ENCODE peak calls at places on chromosomes 1 and 21, in ten cellular contexts. M, S, V, G, H, D, N, Y, J and L are unnamed samples.

GRCh38 chr1:160538985-160539651 is 16.1 kb upstream of the SLAMF6 start:
- DNase-seq in H (no peak), V (no peak), Y (no peak), G (no peak), N (no peak), J (no peak), M (no peak), D (no peak), S (no peak), L (no peak)

GRCh38 chr1:205348559-205349477 is 7.9 kb downstream of the KLHDC8A start:
- DNase-seq in H (no peak), M (peak; percentile 61), G (no peak), V (no peak), S (no peak), D (no peak), Y (no peak), N (no peak), J (no peak), L (no peak)

GRCh38 chr1:178093150-178093957 is 550 bp upstream of the RASAL2 start:
- DNase-seq in M (peak; percentile 91), S (peak; percentile 83), G (peak; percentile 96), Y (peak; percentile 96), J (peak; percentile 88), H (peak; percentile 94), D (peak; percentile 96), N (peak; percentile 91), V (peak; percentile 95), L (peak; percentile 97)

GRCh38 chr1:111182052-111182451 is 18.4 kb downstream of the DENND2D start:
- DNase-seq in J (no peak), S (no peak), N (no peak), G (no peak), Y (no peak), M (no peak), D (no peak), H (no peak), V (no peak), L (no peak)

GRCh38 chr1:211017066-211017691 is 116.8 kb downstream of the KCNH1 start:
- DNase-seq in M (no peak), V (no peak), G (peak; percentile 6), N (no peak), H (no peak), D (peak; percentile 22), Y (no peak), J (no peak), S (no peak), L (peak; percentile 34)

GRCh38 chr21:36859744-36860501 is 106.5 kb downstream of the HLCS start:
- DNase-seq in H (peak; percentile 86), V (no peak), N (peak; percentile 31), Y (peak; percentile 90), D (peak; percentile 86), G (peak; percentile 29), M (peak; percentile 49), S (no peak), J (no peak), L (peak; percentile 45)

GRCh38 chr1:117030271-117030877 is 28.8 kb downstream of the CD101 start:
- DNase-seq in J (no peak), S (no peak), M (no peak), V (no peak), G (no peak), N (no peak), Y (no peak), H (no peak), D (no peak), L (no peak)

GRCh38 chr1:101820080-101820479 is 176.6 kb downstream of the OLFM3 start:
- DNase-seq in J (no peak), D (peak; percentile 38), V (peak; percentile 12), H (no peak), S (no peak), G (peak; percentile 15), Y (peak; percentile 43), M (peak; percentile 48), N (no peak), L (peak; percentile 1)

GRCh38 chr1:176555911-176556687 is 93.1 kb downstream of the PAPPA2 start:
- DNase-seq in D (no peak), Y (no peak), S (no peak), J (no peak), G (no peak), V (no peak), H (no peak), N (no peak), M (peak; percentile 8), L (no peak)

GRCh38 chr1:180923024-180923841 is 10.5 kb downstream of the KIAA1614 start:
- DNase-seq in M (peak; percentile 63), V (no peak), J (no peak), D (no peak), Y (peak; percentile 66), H (no peak), G (peak; percentile 12), S (no peak), N (no peak), L (peak; percentile 16)

GRCh38 chr21:46211786-46212720 is 16.5 kb downstream of the LSS start:
- DNase-seq in H (no peak), M (peak; percentile 2), G (no peak), N (peak; percentile 11), D (no peak), S (no peak), V (no peak), Y (no peak), J (no peak), L (no peak)

GRCh38 chr1:29563571-29563970 is 327.2 kb downstream of the PTPRU start:
- DNase-seq in Y (peak; percentile 28), D (no peak), M (no peak), S (peak; percentile 48), V (peak; percentile 5), G (peak; percentile 61), N (no peak), H (no peak), J (no peak), L (peak; percentile 54)

GRCh38 chr1:226001852-226002666 is 2.9 kb upstream of the SDE2 start:
- DNase-seq in H (peak; percentile 81), S (no peak), Y (peak; percentile 89), D (peak; percentile 17), G (no peak), J (no peak), N (no peak), M (peak; percentile 55), V (peak; percentile 54), L (no peak)

GRCh38 chr1:116962976-116963639 is 38.5 kb upstream of the CD101 start:
- DNase-seq in M (no peak), V (no peak), N (no peak), Y (peak; percentile 18), S (no peak), G (no peak), H (no peak), J (no peak), D (no peak), L (no peak)

GRCh38 chr21:39673736-39674135 is 61.0 kb downstream of the B3GALT5 start:
- DNase-seq in S (no peak), V (no peak), H (no peak), G (no peak), M (no peak), D (no peak), J (no peak), N (no peak), Y (no peak), L (no peak)

GRCh38 chr1:184160942-184161698 is 109.6 kb downstream of the TSEN15 start:
- DNase-seq in D (no peak), Y (no peak), V (peak; percentile 94), N (peak; percentile 36), S (no peak), G (peak; percentile 59), H (no peak), J (no peak), M (peak; percentile 61), L (peak; percentile 82)

GRCh38 chr1:164017239-164017638 is 541.7 kb upstream of the PBX1 start:
- DNase-seq in G (no peak), N (no peak), S (no peak), J (no peak), M (peak; percentile 26), V (no peak), H (no peak), D (no peak), Y (no peak), L (no peak)

GRCh38 chr1:220879090-220879508 is at the start of gene HLX:
- DNase-seq in S (peak; percentile 68), H (peak; percentile 95), D (peak; percentile 80), M (peak; percentile 93), G (peak; percentile 92), J (peak; percentile 72), Y (peak; percentile 95), N (peak; percentile 84), V (peak; percentile 93), L (peak; percentile 94)

GRCh38 chr1:20199410-20199809 is 13.1 kb upstream of the PLA2G2C start:
- DNase-seq in M (no peak), V (no peak), Y (no peak), S (no peak), N (no peak), G (no peak), H (no peak), J (no peak), D (no peak), L (no peak)
- H3K4me3 ChIP-seq in M (no peak overlapping the region), V (no peak overlapping the region), Y (no peak overlapping the region), S (no peak overlapping the region), N (no peak overlapping the region), G (no peak overlapping the region), H (no peak overlapping the region), J (no peak overlapping the region), D (no peak overlapping the region), L (no peak overlapping the region)

DNA sequence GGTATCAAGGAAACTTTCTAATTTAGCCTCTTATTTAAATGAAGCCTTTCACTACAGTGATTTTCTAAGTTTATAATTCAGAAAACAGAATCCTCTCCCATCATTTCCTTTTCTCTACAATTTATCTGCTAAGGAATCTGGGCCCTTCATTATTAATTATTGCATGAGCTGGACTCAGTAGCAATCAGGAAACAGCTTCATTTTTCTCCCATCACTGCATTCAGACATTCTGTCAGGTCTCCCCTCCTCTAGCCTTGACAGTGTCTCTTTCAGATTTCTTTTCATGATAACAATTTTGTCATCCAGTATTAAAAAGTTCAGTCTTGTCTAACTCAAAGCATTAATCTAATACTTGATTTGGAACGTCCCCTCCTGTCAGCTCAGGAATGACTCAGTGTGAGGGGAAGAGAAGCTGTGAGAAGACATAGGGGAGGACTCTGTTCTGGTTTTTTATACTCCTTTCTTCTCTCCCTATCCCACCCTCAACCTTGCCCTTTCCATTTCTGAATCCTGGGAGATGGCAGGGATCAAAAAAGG is 28.1 kb downstream of the SLC44A5 start:
- DNase-seq in G (no peak), Y (no peak), N (no peak), D (no peak), J (no peak), H (no peak), V (peak; percentile 4), M (no peak), S (no peak), L (no peak)
- TF ChIP-seq CTCF in G (no peak), Y (no peak), N (no peak), D (no peak), J (no peak), H (no peak), V (no peak), M (no peak), S (no peak), L (no peak)

GRCh38 chr1:165858928-165859845 is 31.8 kb downstream of the UCK2 start:
- DNase-seq in H (no peak), J (no peak), N (no peak), M (no peak), G (no peak), D (no peak), V (no peak), Y (no peak), S (no peak), L (no peak)
- H3K4me3 ChIP-seq in H (no peak overlapping the region), J (no peak overlapping the region), N (no peak overlapping the region), M (no peak overlapping the region), G (no peak overlapping the region), D (no peak overlapping the region), V (no peak overlapping the region), Y (no peak overlapping the region), S (no peak overlapping the region), L (no peak overlapping the region)

GRCh38 chr1:21176589-21177555 is at the start of gene EIF4G3:
- DNase-seq in H (peak; percentile 99), Y (peak; percentile 96), J (peak; percentile 74), D (peak; percentile 92), S (peak; percentile 91), N (peak; percentile 100), V (peak; percentile 96), G (peak; percentile 94), M (peak; percentile 95), L (peak; percentile 97)
- TF ChIP-seq CTCF in H (no peak), Y (no peak), J (no peak), D (no peak), S (no peak), N (no peak), V (no peak), G (no peak), M (no peak), L (no peak)